ENCODE peak calls at places on chromosomes 12 and 14, in ten cellular contexts. One of them, this sample, is unnamed.
A peak's percentile ranks its signal among the peaks of the same experiment; 100 is the strongest.

GRCh38 chr12:27179399-27180214 is 64.5 kb upstream of the STK38L start:
- DNase-seq in left ventricle myocardium inferior: no peak
- DNase-seq in right atrium auricular region: no peak
- DNase-seq in body of pancreas: peak; percentile 75
- DNase-seq in BJ: peak; percentile 69
- DNase-seq in Caco-2: peak; percentile 65
- DNase-seq in cardiac muscle cell: peak; percentile 88
- DNase-seq in OCI-LY7: no peak
- DNase-seq in Panc1: peak; percentile 82
- DNase-seq in heart left ventricle: no peak
- DNase-seq in this sample: no peak

GRCh38 chr14:77372304-77372841 is 4.5 kb downstream of the TMED8 start:
- DNase-seq in left ventricle myocardium inferior: no peak
- DNase-seq in right atrium auricular region: no peak
- DNase-seq in body of pancreas: no peak
- DNase-seq in BJ: no peak
- DNase-seq in Caco-2: peak; percentile 2
- DNase-seq in cardiac muscle cell: no peak
- DNase-seq in OCI-LY7: peak; percentile 84
- DNase-seq in Panc1: no peak
- DNase-seq in heart left ventricle: no peak
- DNase-seq in this sample: no peak

GRCh38 chr12:6507102-6507998 is 13.4 kb downstream of the NCAPD2 start:
- DNase-seq in left ventricle myocardium inferior: no peak
- DNase-seq in right atrium auricular region: no peak
- DNase-seq in body of pancreas: no peak
- DNase-seq in BJ: no peak
- DNase-seq in Caco-2: peak; percentile 59
- DNase-seq in cardiac muscle cell: peak; percentile 59
- DNase-seq in OCI-LY7: no peak
- DNase-seq in Panc1: no peak
- DNase-seq in heart left ventricle: no peak
- DNase-seq in this sample: no peak

GRCh38 chr12:122527478-122527944 is 462 bp downstream of the KNTC1 start:
- DNase-seq in left ventricle myocardium inferior: peak; percentile 18
- DNase-seq in right atrium auricular region: no peak
- DNase-seq in body of pancreas: no peak
- DNase-seq in BJ: no peak
- DNase-seq in Caco-2: peak; percentile 41
- DNase-seq in cardiac muscle cell: no peak
- DNase-seq in OCI-LY7: peak; percentile 77
- DNase-seq in Panc1: no peak
- DNase-seq in heart left ventricle: no peak
- DNase-seq in this sample: peak; percentile 13

GRCh38 chr12:131163189-131163738 is 209.6 kb downstream of the ADGRD1 start:
- DNase-seq in left ventricle myocardium inferior: no peak
- DNase-seq in right atrium auricular region: no peak
- DNase-seq in body of pancreas: no peak
- DNase-seq in BJ: no peak
- DNase-seq in Caco-2: no peak
- DNase-seq in cardiac muscle cell: no peak
- DNase-seq in OCI-LY7: no peak
- DNase-seq in Panc1: no peak
- DNase-seq in heart left ventricle: no peak
- DNase-seq in this sample: no peak

GRCh38 chr12:86234309-86234708 is 21.9 kb downstream of the MGAT4C start:
- DNase-seq in left ventricle myocardium inferior: no peak
- DNase-seq in right atrium auricular region: no peak
- DNase-seq in body of pancreas: no peak
- DNase-seq in BJ: no peak
- DNase-seq in Caco-2: no peak
- DNase-seq in cardiac muscle cell: no peak
- DNase-seq in OCI-LY7: no peak
- DNase-seq in Panc1: no peak
- DNase-seq in heart left ventricle: no peak
- DNase-seq in this sample: no peak

GRCh38 chr14:95515080-95515489 is 1.4 kb downstream of the SYNE3 start:
- DNase-seq in left ventricle myocardium inferior: peak; percentile 67
- DNase-seq in right atrium auricular region: no peak
- DNase-seq in body of pancreas: no peak
- DNase-seq in BJ: no peak
- DNase-seq in Caco-2: no peak
- DNase-seq in cardiac muscle cell: peak; percentile 35
- DNase-seq in OCI-LY7: no peak
- DNase-seq in Panc1: no peak
- DNase-seq in heart left ventricle: no peak
- DNase-seq in this sample: no peak

GRCh38 chr14:68506645-68507405 is 286.0 kb downstream of the ZFP36L1 start:
- DNase-seq in left ventricle myocardium inferior: no peak
- DNase-seq in right atrium auricular region: no peak
- DNase-seq in body of pancreas: no peak
- DNase-seq in BJ: no peak
- DNase-seq in Caco-2: no peak
- DNase-seq in cardiac muscle cell: no peak
- DNase-seq in OCI-LY7: peak; percentile 91
- DNase-seq in Panc1: no peak
- DNase-seq in heart left ventricle: no peak
- DNase-seq in this sample: no peak

GRCh38 chr14:102568115-102568614 is 24.3 kb upstream of the RCOR1 start:
- DNase-seq in left ventricle myocardium inferior: no peak
- DNase-seq in right atrium auricular region: no peak
- DNase-seq in body of pancreas: peak; percentile 63
- DNase-seq in BJ: no peak
- DNase-seq in Caco-2: peak; percentile 72
- DNase-seq in cardiac muscle cell: no peak
- DNase-seq in OCI-LY7: peak; percentile 77
- DNase-seq in Panc1: no peak
- DNase-seq in heart left ventricle: no peak
- DNase-seq in this sample: no peak

GRCh38 chr12:95300286-95300685 is 82.7 kb downstream of the VEZT start:
- DNase-seq in left ventricle myocardium inferior: no peak
- DNase-seq in right atrium auricular region: no peak
- DNase-seq in body of pancreas: no peak
- DNase-seq in BJ: no peak
- DNase-seq in Caco-2: no peak
- DNase-seq in cardiac muscle cell: no peak
- DNase-seq in OCI-LY7: no peak
- DNase-seq in Panc1: no peak
- DNase-seq in heart left ventricle: no peak
- DNase-seq in this sample: no peak

GRCh38 chr12:24034160-24034559 is 84.7 kb upstream of the SOX5 start:
- DNase-seq in left ventricle myocardium inferior: no peak
- DNase-seq in right atrium auricular region: no peak
- DNase-seq in body of pancreas: no peak
- DNase-seq in BJ: no peak
- DNase-seq in Caco-2: no peak
- DNase-seq in cardiac muscle cell: no peak
- DNase-seq in OCI-LY7: no peak
- DNase-seq in Panc1: no peak
- DNase-seq in heart left ventricle: no peak
- DNase-seq in this sample: no peak

GRCh38 chr14:73795974-73796373 is 55.7 kb upstream of the PTGR2 start:
- DNase-seq in left ventricle myocardium inferior: no peak
- DNase-seq in right atrium auricular region: no peak
- DNase-seq in body of pancreas: peak; percentile 48
- DNase-seq in BJ: no peak
- DNase-seq in Caco-2: peak; percentile 92
- DNase-seq in cardiac muscle cell: peak; percentile 51
- DNase-seq in OCI-LY7: no peak
- DNase-seq in Panc1: no peak
- DNase-seq in heart left ventricle: no peak
- DNase-seq in this sample: no peak

GRCh38 chr14:76867536-76868452 is 41.6 kb downstream of the LRRC74A start:
- DNase-seq in left ventricle myocardium inferior: peak; percentile 48
- DNase-seq in right atrium auricular region: no peak
- DNase-seq in body of pancreas: peak; percentile 35
- DNase-seq in BJ: no peak
- DNase-seq in Caco-2: no peak
- DNase-seq in cardiac muscle cell: no peak
- DNase-seq in OCI-LY7: no peak
- DNase-seq in Panc1: no peak
- DNase-seq in heart left ventricle: peak; percentile 54
- DNase-seq in this sample: no peak

GRCh38 chr12:46160081-46160980 is 108.5 kb downstream of the SLC38A1 start:
- DNase-seq in left ventricle myocardium inferior: no peak
- DNase-seq in right atrium auricular region: no peak
- DNase-seq in body of pancreas: no peak
- DNase-seq in BJ: peak; percentile 10
- DNase-seq in Caco-2: no peak
- DNase-seq in cardiac muscle cell: peak; percentile 71
- DNase-seq in OCI-LY7: no peak
- DNase-seq in Panc1: no peak
- DNase-seq in heart left ventricle: no peak
- DNase-seq in this sample: no peak

DNA sequence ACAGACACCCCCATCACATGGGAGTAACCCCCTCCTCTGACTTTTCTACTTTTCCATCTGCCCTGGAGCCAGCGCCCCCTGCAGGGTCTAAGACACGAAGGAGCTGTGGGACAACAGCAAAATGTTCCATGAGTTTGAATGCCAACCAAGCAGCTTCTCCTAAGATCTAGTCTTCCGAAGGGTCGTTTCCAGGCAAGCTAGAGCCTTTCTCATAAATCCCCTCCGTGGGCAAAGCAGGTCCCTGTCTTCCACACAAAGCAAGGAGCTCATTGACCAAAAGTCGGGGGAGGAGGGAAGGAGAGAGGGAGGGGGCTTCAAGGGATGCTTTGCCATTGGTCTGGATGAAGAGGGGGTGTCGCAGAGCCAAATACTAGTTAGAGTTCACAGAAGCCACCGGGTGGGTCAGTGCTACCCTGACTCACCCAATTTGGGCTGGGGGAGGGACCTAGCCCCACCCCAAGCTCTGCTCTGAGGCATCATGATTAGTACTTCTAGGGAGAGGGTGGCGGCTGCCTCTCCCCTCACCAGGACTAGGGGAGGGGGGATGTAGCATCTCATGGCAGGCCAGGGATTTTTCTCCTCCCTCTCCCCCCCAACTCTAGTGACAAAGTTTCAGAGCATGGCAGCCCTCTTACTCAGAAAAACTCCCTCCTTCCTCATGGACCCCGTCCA is 1.6 kb downstream of the MSI1 start:
- DNase-seq in left ventricle myocardium inferior: no peak
- DNase-seq in right atrium auricular region: no peak
- DNase-seq in body of pancreas: no peak
- DNase-seq in BJ: no peak
- DNase-seq in Caco-2: peak; percentile 30
- DNase-seq in cardiac muscle cell: no peak
- DNase-seq in OCI-LY7: no peak
- DNase-seq in Panc1: no peak
- DNase-seq in heart left ventricle: no peak
- DNase-seq in this sample: peak; percentile 79
- TF ChIP-seq CTCF in left ventricle myocardium inferior: no peak
- TF ChIP-seq CTCF in right atrium auricular region: no peak
- TF ChIP-seq CTCF in body of pancreas: peak; percentile 44
- TF ChIP-seq CTCF in BJ: peak; percentile 31
- TF ChIP-seq CTCF in Caco-2: peak; percentile 52
- TF ChIP-seq CTCF in cardiac muscle cell: peak; percentile 49
- TF ChIP-seq CTCF in OCI-LY7: peak; percentile 75
- TF ChIP-seq CTCF in Panc1: peak; percentile 81
- TF ChIP-seq CTCF in heart left ventricle: no peak
- TF ChIP-seq CTCF in this sample: peak; percentile 81

GRCh38 chr14:45091696-45092095 is 7.8 kb downstream of the PRPF39 start:
- DNase-seq in left ventricle myocardium inferior: no peak
- DNase-seq in right atrium auricular region: no peak
- DNase-seq in body of pancreas: no peak
- DNase-seq in BJ: no peak
- DNase-seq in Caco-2: no peak
- DNase-seq in cardiac muscle cell: peak; percentile 30
- DNase-seq in OCI-LY7: no peak
- DNase-seq in Panc1: no peak
- DNase-seq in heart left ventricle: no peak
- DNase-seq in this sample: no peak

GRCh38 chr14:45094275-45094674 is 10.4 kb downstream of the PRPF39 start:
- DNase-seq in left ventricle myocardium inferior: no peak
- DNase-seq in right atrium auricular region: no peak
- DNase-seq in body of pancreas: no peak
- DNase-seq in BJ: no peak
- DNase-seq in Caco-2: no peak
- DNase-seq in cardiac muscle cell: no peak
- DNase-seq in OCI-LY7: no peak
- DNase-seq in Panc1: no peak
- DNase-seq in heart left ventricle: no peak
- DNase-seq in this sample: no peak

GRCh38 chr14:45096218-45096617 is 12.3 kb downstream of the PRPF39 start:
- DNase-seq in left ventricle myocardium inferior: no peak
- DNase-seq in right atrium auricular region: no peak
- DNase-seq in body of pancreas: no peak
- DNase-seq in BJ: no peak
- DNase-seq in Caco-2: no peak
- DNase-seq in cardiac muscle cell: no peak
- DNase-seq in OCI-LY7: no peak
- DNase-seq in Panc1: no peak
- DNase-seq in heart left ventricle: no peak
- DNase-seq in this sample: no peak

GRCh38 chr14:45089813-45090212 is 5.9 kb downstream of the PRPF39 start:
- DNase-seq in left ventricle myocardium inferior: no peak
- DNase-seq in right atrium auricular region: no peak
- DNase-seq in body of pancreas: no peak
- DNase-seq in BJ: no peak
- DNase-seq in Caco-2: no peak
- DNase-seq in cardiac muscle cell: peak; percentile 6
- DNase-seq in OCI-LY7: no peak
- DNase-seq in Panc1: no peak
- DNase-seq in heart left ventricle: no peak
- DNase-seq in this sample: no peak

GRCh38 chr14:45095143-45095542 is 11.2 kb downstream of the PRPF39 start:
- DNase-seq in left ventricle myocardium inferior: no peak
- DNase-seq in right atrium auricular region: no peak
- DNase-seq in body of pancreas: no peak
- DNase-seq in BJ: no peak
- DNase-seq in Caco-2: no peak
- DNase-seq in cardiac muscle cell: no peak
- DNase-seq in OCI-LY7: no peak
- DNase-seq in Panc1: no peak
- DNase-seq in heart left ventricle: no peak
- DNase-seq in this sample: no peak
- H3K36me3 ChIP-seq in left ventricle myocardium inferior: peaks cover 52% of the 10 kb centered on the region
- H3K36me3 ChIP-seq in right atrium auricular region: peaks cover 37% of the 10 kb centered on the region
- H3K36me3 ChIP-seq in body of pancreas: no peaks in the 10 kb centered on the region
- H3K36me3 ChIP-seq in BJ: peaks cover 7% of the 10 kb centered on the region
- H3K36me3 ChIP-seq in Caco-2: no peaks in the 10 kb centered on the region
- H3K36me3 ChIP-seq in cardiac muscle cell: peaks cover 22% of the 10 kb centered on the region
- H3K36me3 ChIP-seq in OCI-LY7: peaks cover 83% of the 10 kb centered on the region
- H3K36me3 ChIP-seq in Panc1: peaks cover 21% of the 10 kb centered on the region
- H3K36me3 ChIP-seq in heart left ventricle: peaks cover 50% of the 10 kb centered on the region
- H3K36me3 ChIP-seq in this sample: peaks cover 56% of the 10 kb centered on the region

GRCh38 chr14:60926002-60926401 is 54.9 kb downstream of the TRMT5 start:
- DNase-seq in left ventricle myocardium inferior: no peak
- DNase-seq in right atrium auricular region: no peak
- DNase-seq in body of pancreas: no peak
- DNase-seq in BJ: no peak
- DNase-seq in Caco-2: no peak
- DNase-seq in cardiac muscle cell: no peak
- DNase-seq in OCI-LY7: no peak
- DNase-seq in Panc1: no peak
- DNase-seq in heart left ventricle: no peak
- DNase-seq in this sample: no peak
- TF ChIP-seq CTCF in left ventricle myocardium inferior: no peak
- TF ChIP-seq CTCF in right atrium auricular region: no peak
- TF ChIP-seq CTCF in body of pancreas: no peak
- TF ChIP-seq CTCF in BJ: no peak
- TF ChIP-seq CTCF in Caco-2: no peak
- TF ChIP-seq CTCF in cardiac muscle cell: no peak
- TF ChIP-seq CTCF in OCI-LY7: no peak
- TF ChIP-seq CTCF in Panc1: no peak
- TF ChIP-seq CTCF in heart left ventricle: no peak
- TF ChIP-seq CTCF in this sample: no peak

GRCh38 chr12:125704803-125705202 is 639.6 kb downstream of the AACS start:
- DNase-seq in left ventricle myocardium inferior: no peak
- DNase-seq in right atrium auricular region: no peak
- DNase-seq in body of pancreas: no peak
- DNase-seq in BJ: no peak
- DNase-seq in Caco-2: no peak
- DNase-seq in cardiac muscle cell: no peak
- DNase-seq in OCI-LY7: no peak
- DNase-seq in Panc1: no peak
- DNase-seq in heart left ventricle: no peak
- DNase-seq in this sample: no peak
- H3K36me3 ChIP-seq in left ventricle myocardium inferior: no peaks in the 10 kb centered on the region
- H3K36me3 ChIP-seq in right atrium auricular region: no peaks in the 10 kb centered on the region
- H3K36me3 ChIP-seq in body of pancreas: no peaks in the 10 kb centered on the region
- H3K36me3 ChIP-seq in BJ: no peaks in the 10 kb centered on the region
- H3K36me3 ChIP-seq in Caco-2: no peaks in the 10 kb centered on the region
- H3K36me3 ChIP-seq in cardiac muscle cell: no peaks in the 10 kb centered on the region
- H3K36me3 ChIP-seq in OCI-LY7: no peaks in the 10 kb centered on the region
- H3K36me3 ChIP-seq in Panc1: no peaks in the 10 kb centered on the region
- H3K36me3 ChIP-seq in heart left ventricle: no peaks in the 10 kb centered on the region
- H3K36me3 ChIP-seq in this sample: no peaks in the 10 kb centered on the region

This sample was measured in WERI-Rb-1.